ENCODE peak calls at places on chromosomes 5 and 9, in four cellular contexts. One of them, this sample, is unnamed.

GRCh38 chr9:4689687-4690104 is 10.3 kb downstream of the CDC37L1 start:
- DNase-seq in AG04450: no peak
- DNase-seq in CD8-positive, alpha-beta memory T cell: no peak
- DNase-seq in cardiac muscle cell: no peak
- DNase-seq in this sample: no peak

GRCh38 chr5:178367351-178368120 is 134.9 kb upstream of the PHYKPL start:
- DNase-seq in AG04450: no peak
- DNase-seq in CD8-positive, alpha-beta memory T cell: no peak
- DNase-seq in cardiac muscle cell: no peak
- DNase-seq in this sample: no peak

GRCh38 chr9:136799854-136800657 is 3.9 kb downstream of the CCDC183 start:
- DNase-seq in AG04450: no peak
- DNase-seq in CD8-positive, alpha-beta memory T cell: peak; percentile 72
- DNase-seq in cardiac muscle cell: peak; percentile 97
- DNase-seq in this sample: no peak

GRCh38 chr9:129143031-129143441 is 31.8 kb downstream of the PTPA start:
- DNase-seq in AG04450: peak; percentile 77
- DNase-seq in CD8-positive, alpha-beta memory T cell: peak; percentile 52
- DNase-seq in cardiac muscle cell: peak; percentile 76
- DNase-seq in this sample: peak; percentile 87

GRCh38 chr5:33854733-33855151 is 37.0 kb downstream of the ADAMTS12 start:
- DNase-seq in AG04450: no peak
- DNase-seq in CD8-positive, alpha-beta memory T cell: no peak
- DNase-seq in cardiac muscle cell: peak; percentile 52
- DNase-seq in this sample: peak; percentile 57

GRCh38 chr5:103487822-103488493 is 74.6 kb downstream of the NUDT12 start:
- DNase-seq in AG04450: no peak
- DNase-seq in CD8-positive, alpha-beta memory T cell: no peak
- DNase-seq in cardiac muscle cell: no peak
- DNase-seq in this sample: no peak

GRCh38 chr5:125058185-125058826 is 311.9 kb upstream of the ZNF608 start:
- DNase-seq in AG04450: no peak
- DNase-seq in CD8-positive, alpha-beta memory T cell: no peak
- DNase-seq in cardiac muscle cell: no peak
- DNase-seq in this sample: no peak

GRCh38 chr9:80648336-80648735 is 1041.0 kb downstream of the TLE1 start:
- DNase-seq in AG04450: peak; percentile 10
- DNase-seq in CD8-positive, alpha-beta memory T cell: no peak
- DNase-seq in cardiac muscle cell: no peak
- DNase-seq in this sample: peak; percentile 55

GRCh38 chr5:74519161-74519571 is 121.4 kb downstream of the ENC1 start:
- DNase-seq in AG04450: no peak
- DNase-seq in CD8-positive, alpha-beta memory T cell: no peak
- DNase-seq in cardiac muscle cell: no peak
- DNase-seq in this sample: no peak

GRCh38 chr5:172165465-172165864 is 22.6 kb downstream of the STK10 start:
- DNase-seq in AG04450: no peak
- DNase-seq in CD8-positive, alpha-beta memory T cell: no peak
- DNase-seq in cardiac muscle cell: no peak
- DNase-seq in this sample: no peak

GRCh38 chr5:10762776-10763500 is 1.9 kb upstream of the DAP start:
- DNase-seq in AG04450: no peak
- DNase-seq in CD8-positive, alpha-beta memory T cell: no peak
- DNase-seq in cardiac muscle cell: no peak
- DNase-seq in this sample: no peak

GRCh38 chr5:73119492-73120157 is 750 bp upstream of the TMEM171 start:
- DNase-seq in AG04450: no peak
- DNase-seq in CD8-positive, alpha-beta memory T cell: no peak
- DNase-seq in cardiac muscle cell: no peak
- DNase-seq in this sample: no peak

GRCh38 chr5:59887274-59887673 is 6.3 kb downstream of the PDE4D start:
- DNase-seq in AG04450: no peak
- DNase-seq in CD8-positive, alpha-beta memory T cell: no peak
- DNase-seq in cardiac muscle cell: no peak
- DNase-seq in this sample: no peak

GRCh38 chr5:127290946-127291763 is 559 bp downstream of the MEGF10 start:
- DNase-seq in AG04450: no peak
- DNase-seq in CD8-positive, alpha-beta memory T cell: no peak
- DNase-seq in cardiac muscle cell: no peak
- DNase-seq in this sample: no peak

GRCh38 chr5:34677428-34677827 is 21.3 kb downstream of the RAI14 start:
- DNase-seq in AG04450: no peak
- DNase-seq in CD8-positive, alpha-beta memory T cell: no peak
- DNase-seq in cardiac muscle cell: no peak
- DNase-seq in this sample: no peak

GRCh38 chr5:56534102-56534501 is 281.2 kb upstream of the MAP3K1 start:
- DNase-seq in AG04450: no peak
- DNase-seq in CD8-positive, alpha-beta memory T cell: no peak
- DNase-seq in cardiac muscle cell: no peak
- DNase-seq in this sample: no peak

GRCh38 chr9:78031826-78032598 is 401 bp upstream of the GNAQ start:
- DNase-seq in AG04450: peak; percentile 80
- DNase-seq in CD8-positive, alpha-beta memory T cell: peak; percentile 63
- DNase-seq in cardiac muscle cell: peak; percentile 93
- DNase-seq in this sample: peak; percentile 89
- H3K4me3 ChIP-seq in AG04450: peak overlapping the region; percentile 85
- H3K4me3 ChIP-seq in CD8-positive, alpha-beta memory T cell: peak overlapping the region; percentile 61
- H3K4me3 ChIP-seq in cardiac muscle cell: peak overlapping the region; percentile 83
- H3K4me3 ChIP-seq in this sample: peak overlapping the region; percentile 71

GRCh38 chr5:1856596-1857255 is 26.0 kb downstream of the IRX4 start:
- DNase-seq in AG04450: no peak
- DNase-seq in CD8-positive, alpha-beta memory T cell: no peak
- DNase-seq in cardiac muscle cell: no peak
- DNase-seq in this sample: no peak
- H3K4me3 ChIP-seq in AG04450: peak overlapping the region; percentile 32
- H3K4me3 ChIP-seq in CD8-positive, alpha-beta memory T cell: no peak overlapping the region
- H3K4me3 ChIP-seq in cardiac muscle cell: no peak overlapping the region
- H3K4me3 ChIP-seq in this sample: peak overlapping the region; percentile 14

GRCh38 chr9:127896395-127897193 is 2.8 kb downstream of the ST6GALNAC6 start:
- DNase-seq in AG04450: no peak
- DNase-seq in CD8-positive, alpha-beta memory T cell: no peak
- DNase-seq in cardiac muscle cell: no peak
- DNase-seq in this sample: no peak
- H3K4me3 ChIP-seq in AG04450: peak overlapping the region; percentile 39
- H3K4me3 ChIP-seq in CD8-positive, alpha-beta memory T cell: no peak overlapping the region
- H3K4me3 ChIP-seq in cardiac muscle cell: peak overlapping the region; percentile 18
- H3K4me3 ChIP-seq in this sample: peak overlapping the region; percentile 4

DNA sequence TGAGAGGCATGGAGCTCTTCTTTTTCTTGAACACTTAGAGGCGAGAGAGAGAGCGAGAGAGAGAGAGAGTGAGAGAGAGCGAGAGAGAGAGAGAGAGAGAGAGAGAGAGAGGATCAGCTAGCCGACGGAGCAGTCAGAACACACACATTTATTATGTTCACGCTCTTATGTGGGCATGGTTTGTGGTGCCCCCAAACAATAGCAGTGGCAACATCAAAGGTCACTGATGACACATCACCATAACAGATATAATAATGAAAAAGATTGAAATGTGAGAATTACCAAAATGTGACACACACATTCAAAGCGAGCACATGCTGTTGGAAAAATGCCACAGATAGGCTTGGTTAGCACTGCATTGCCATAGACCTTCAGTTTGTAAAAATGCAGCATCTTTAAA is 116.1 kb downstream of the KDM4C start:
- DNase-seq in AG04450: peak; percentile 2
- DNase-seq in CD8-positive, alpha-beta memory T cell: peak; percentile 51
- DNase-seq in cardiac muscle cell: no peak
- DNase-seq in this sample: no peak
- H3K4me3 ChIP-seq in AG04450: no peak overlapping the region
- H3K4me3 ChIP-seq in CD8-positive, alpha-beta memory T cell: no peak overlapping the region
- H3K4me3 ChIP-seq in cardiac muscle cell: no peak overlapping the region
- H3K4me3 ChIP-seq in this sample: no peak overlapping the region

GRCh38 chr5:83368835-83369234 is 102.7 kb upstream of the VCAN start:
- DNase-seq in AG04450: no peak
- DNase-seq in CD8-positive, alpha-beta memory T cell: no peak
- DNase-seq in cardiac muscle cell: no peak
- DNase-seq in this sample: no peak
- H3K4me3 ChIP-seq in AG04450: no peak overlapping the region
- H3K4me3 ChIP-seq in CD8-positive, alpha-beta memory T cell: no peak overlapping the region
- H3K4me3 ChIP-seq in cardiac muscle cell: no peak overlapping the region
- H3K4me3 ChIP-seq in this sample: no peak overlapping the region

GRCh38 chr5:157049605-157050004 is 9.3 kb downstream of the HAVCR1 start:
- DNase-seq in AG04450: no peak
- DNase-seq in CD8-positive, alpha-beta memory T cell: no peak
- DNase-seq in cardiac muscle cell: no peak
- DNase-seq in this sample: no peak
- H3K4me3 ChIP-seq in AG04450: no peak overlapping the region
- H3K4me3 ChIP-seq in CD8-positive, alpha-beta memory T cell: peak overlapping the region; percentile 62
- H3K4me3 ChIP-seq in cardiac muscle cell: no peak overlapping the region
- H3K4me3 ChIP-seq in this sample: no peak overlapping the region

GRCh38 chr9:107907261-107907660 is 417.7 kb upstream of the KLF4 start:
- DNase-seq in AG04450: no peak
- DNase-seq in CD8-positive, alpha-beta memory T cell: no peak
- DNase-seq in cardiac muscle cell: no peak
- DNase-seq in this sample: no peak

GRCh38 chr9:107899961-107900330 is 410.4 kb upstream of the KLF4 start:
- DNase-seq in AG04450: no peak
- DNase-seq in CD8-positive, alpha-beta memory T cell: no peak
- DNase-seq in cardiac muscle cell: no peak
- DNase-seq in this sample: no peak

GRCh38 chr9:107907715-107908114 is 418.1 kb upstream of the KLF4 start:
- DNase-seq in AG04450: no peak
- DNase-seq in CD8-positive, alpha-beta memory T cell: no peak
- DNase-seq in cardiac muscle cell: no peak
- DNase-seq in this sample: no peak

GRCh38 chr9:107906074-107906473 is 416.5 kb upstream of the KLF4 start:
- DNase-seq in AG04450: no peak
- DNase-seq in CD8-positive, alpha-beta memory T cell: no peak
- DNase-seq in cardiac muscle cell: no peak
- DNase-seq in this sample: no peak

GRCh38 chr9:107905313-107906027 is 415.9 kb upstream of the KLF4 start:
- DNase-seq in AG04450: no peak
- DNase-seq in CD8-positive, alpha-beta memory T cell: no peak
- DNase-seq in cardiac muscle cell: no peak
- DNase-seq in this sample: no peak
- H3K4me3 ChIP-seq in AG04450: no peak overlapping the region
- H3K4me3 ChIP-seq in CD8-positive, alpha-beta memory T cell: no peak overlapping the region
- H3K4me3 ChIP-seq in cardiac muscle cell: no peak overlapping the region
- H3K4me3 ChIP-seq in this sample: no peak overlapping the region

GRCh38 chr9:37339945-37340344 is 82.6 kb upstream of the GRHPR start:
- DNase-seq in AG04450: no peak
- DNase-seq in CD8-positive, alpha-beta memory T cell: no peak
- DNase-seq in cardiac muscle cell: no peak
- DNase-seq in this sample: no peak

GRCh38 chr9:37338218-37338617 is 84.3 kb upstream of the GRHPR start:
- DNase-seq in AG04450: no peak
- DNase-seq in CD8-positive, alpha-beta memory T cell: no peak
- DNase-seq in cardiac muscle cell: no peak
- DNase-seq in this sample: no peak

GRCh38 chr9:37336150-37336549 is 86.3 kb upstream of the GRHPR start:
- DNase-seq in AG04450: no peak
- DNase-seq in CD8-positive, alpha-beta memory T cell: no peak
- DNase-seq in cardiac muscle cell: no peak
- DNase-seq in this sample: no peak

GRCh38 chr9:37335238-37335637 is 87.3 kb upstream of the GRHPR start:
- DNase-seq in AG04450: no peak
- DNase-seq in CD8-positive, alpha-beta memory T cell: no peak
- DNase-seq in cardiac muscle cell: no peak
- DNase-seq in this sample: no peak

DNA sequence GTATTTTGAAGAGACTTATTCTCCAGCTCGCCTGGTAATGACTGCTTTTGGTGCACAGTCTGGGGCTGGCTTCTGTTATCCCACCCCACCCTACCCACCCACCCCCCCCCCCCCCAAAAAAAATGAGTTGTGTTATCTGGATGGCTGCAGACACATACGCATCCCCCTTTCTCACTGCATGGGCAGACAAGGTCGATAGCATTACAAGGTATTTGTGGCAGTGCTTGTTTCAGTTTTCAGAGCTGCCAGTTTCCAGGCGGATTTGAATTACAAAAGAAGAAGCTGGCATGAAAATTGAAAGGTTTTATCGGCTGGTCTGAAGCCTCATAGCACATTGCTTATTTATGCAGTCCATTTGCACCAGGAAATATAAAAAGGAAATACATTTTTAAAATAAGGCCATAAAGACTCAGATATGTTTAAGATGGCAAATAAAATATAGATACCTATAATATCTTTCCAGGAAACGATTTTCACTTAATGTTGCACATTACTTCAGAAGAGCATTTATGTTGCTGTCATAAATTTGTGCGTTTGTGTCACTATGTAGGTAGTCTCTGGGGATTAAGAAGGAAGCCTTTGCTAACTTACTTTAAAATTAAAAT is 85.1 kb upstream of the GRHPR start:
- DNase-seq in AG04450: no peak
- DNase-seq in CD8-positive, alpha-beta memory T cell: no peak
- DNase-seq in cardiac muscle cell: no peak
- DNase-seq in this sample: no peak
- H3K4me3 ChIP-seq in AG04450: no peak overlapping the region
- H3K4me3 ChIP-seq in CD8-positive, alpha-beta memory T cell: no peak overlapping the region
- H3K4me3 ChIP-seq in cardiac muscle cell: no peak overlapping the region
- H3K4me3 ChIP-seq in this sample: no peak overlapping the region

GRCh38 chr9:20376780-20377179 is 245.5 kb downstream of the MLLT3 start:
- DNase-seq in AG04450: no peak
- DNase-seq in CD8-positive, alpha-beta memory T cell: no peak
- DNase-seq in cardiac muscle cell: no peak
- DNase-seq in this sample: no peak
- H3K4me3 ChIP-seq in AG04450: no peak overlapping the region
- H3K4me3 ChIP-seq in CD8-positive, alpha-beta memory T cell: no peak overlapping the region
- H3K4me3 ChIP-seq in cardiac muscle cell: no peak overlapping the region
- H3K4me3 ChIP-seq in this sample: no peak overlapping the region

This sample was measured in astrocyte of the cerebellum.